ENCODE peak calls at places on chromosomes 5 and 9, in seven cellular contexts. A is GM12865, N is anterior cingulate cortex, E is T-helper 2 cell, V is tibial artery, L is AG08396, Y is NCI-H2081. F is an unnamed sample.

GRCh38 chr5:14166437-14166836 is 23.3 kb downstream of the TRIO start:
- DNase-seq in A (no peak), N (no peak), E (no peak), V (no peak), L (no peak), Y (no peak), F (no peak)

GRCh38 chr5:174273325-174273724 is 227.8 kb downstream of the NSG2 start:
- DNase-seq in A (peak), N (no peak), E (no peak), V (no peak), L (no peak), Y (no peak), F (no peak)

GRCh38 chr9:117120061-117120460 is 294.8 kb downstream of the ASTN2 start:
- DNase-seq in A (no peak), N (no peak), E (no peak), V (no peak), L (no peak), Y (no peak), F (no peak)

GRCh38 chr5:89377752-89378455 is 494.9 kb upstream of the MEF2C start:
- DNase-seq in A (no peak), N (no peak), E (no peak), V (no peak), L (no peak), Y (no peak), F (no peak)

GRCh38 chr5:138466900-138467710 is 1.8 kb downstream of the EGR1 start:
- DNase-seq in A (peak), N (no peak), E (no peak), V (no peak), L (peak), Y (no peak), F (no peak)

GRCh38 chr9:133763272-133764183 is 25.4 kb upstream of the SARDH start:
- DNase-seq in A (no peak), N (no peak), E (no peak), V (no peak), L (peak), Y (no peak), F (no peak)

GRCh38 chr5:102554728-102555127 is 55.9 kb upstream of the SLCO6A1 start:
- DNase-seq in A (peak), N (no peak), E (no peak), V (no peak), L (no peak), Y (no peak), F (peak)

GRCh38 chr9:109013678-109014145 is 413 bp upstream of the CTNNAL1 start:
- DNase-seq in A (no peak), N (no peak), E (no peak), V (no peak), L (no peak), Y (no peak), F (peak)

GRCh38 chr9:16103613-16104012 is 550.8 kb downstream of the CCDC171 start:
- DNase-seq in A (no peak), N (no peak), E (no peak), V (peak), L (no peak), Y (no peak), F (no peak)

GRCh38 chr5:142839711-142840441 is 69.7 kb downstream of the ARHGAP26 start:
- DNase-seq in A (no peak), N (no peak), E (no peak), V (peak), L (no peak), Y (no peak), F (no peak)

GRCh38 chr5:98308960-98309359 is 464.5 kb upstream of the RGMB start:
- DNase-seq in A (no peak), N (no peak), E (no peak), V (no peak), L (no peak), Y (no peak), F (peak)

GRCh38 chr9:127968717-127969383 is 11.9 kb downstream of the EEIG1 start:
- DNase-seq in A (no peak), N (peak), E (no peak), V (peak), L (peak), Y (peak), F (no peak)

GRCh38 chr9:27537027-27537435 is 7.4 kb upstream of the MOB3B start:
- DNase-seq in A (no peak), N (no peak), E (no peak), V (no peak), L (no peak), Y (no peak), F (no peak)

GRCh38 chr5:156687514-156687913 is 162.6 kb upstream of the PPP1R2B start:
- DNase-seq in A (no peak), N (no peak), E (no peak), V (no peak), L (no peak), Y (no peak), F (no peak)

GRCh38 chr9:120926397-120926928 is at the start of gene TRAF1:
- DNase-seq in A (peak), N (no peak), E (no peak), V (no peak), L (no peak), Y (no peak), F (peak)

GRCh38 chr5:1374680-1375055 is 29.8 kb upstream of the CLPTM1L start:
- DNase-seq in A (no peak), N (no peak), E (no peak), V (no peak), L (no peak), Y (no peak), F (no peak)

GRCh38 chr9:91033802-91034201 is 232.2 kb downstream of the SYK start:
- DNase-seq in A (peak), N (no peak), E (peak), V (no peak), L (no peak), Y (no peak), F (peak)